ENCODE peak calls at places on chromosome 7, in four cellular contexts. R is Panc1, Q is HCT116, W is GM12878. J is an unnamed sample. For H3K9me3, the result is how much of the 10 kb centered on the place peaks cover.

GRCh38 chr7:111413796-111414195 is 148.5 kb downstream of the IMMP2L start:
- DNase-seq in R (no peak), Q (no peak), W (no peak), J (no peak)

GRCh38 chr7:1324028-1324900 is 91.6 kb downstream of the UNCX start:
- DNase-seq in R (no peak), Q (no peak), W (no peak), J (no peak)

GRCh38 chr7:4803397-4804241 is 28.2 kb downstream of the AP5Z1 start:
- DNase-seq in R (no peak), Q (no peak), W (no peak), J (no peak)

GRCh38 chr7:23074443-23075244 is 30.9 kb upstream of the KLHL7 start:
- DNase-seq in R (no peak), Q (no peak), W (no peak), J (no peak)

GRCh38 chr7:140316165-140316661 is 82.1 kb downstream of the SLC37A3 start:
- DNase-seq in R (peak), Q (peak), W (no peak), J (peak)

GRCh38 chr7:127702938-127703337 is 50.9 kb downstream of the SND1 start:
- DNase-seq in R (no peak), Q (no peak), W (no peak), J (no peak)

GRCh38 chr7:79820387-79820786 is 314.2 kb upstream of the GNAI1 start:
- DNase-seq in R (no peak), Q (no peak), W (no peak), J (no peak)

GRCh38 chr7:116305485-116306408 is 95.4 kb downstream of the TES start:
- DNase-seq in R (no peak), Q (no peak), W (no peak), J (no peak)

GRCh38 chr7:27162930-27163775 is 2.2 kb downstream of the HOXA9 start:
- DNase-seq in R (no peak), Q (no peak), W (no peak), J (no peak)

GRCh38 chr7:949021-949934 is 5.2 kb downstream of the ADAP1 start:
- DNase-seq in R (no peak), Q (no peak), W (no peak), J (no peak)

GRCh38 chr7:139771001-139771956 is 6.5 kb downstream of the HIPK2 start:
- DNase-seq in R (peak), Q (peak), W (no peak), J (no peak)

GRCh38 chr7:55343860-55344606 is 21.1 kb upstream of the LANCL2 start:
- DNase-seq in R (no peak), Q (no peak), W (no peak), J (no peak)

GRCh38 chr7:142795339-142795863 is 24.6 kb downstream of the PRSS2 start:
- DNase-seq in R (no peak), Q (no peak), W (no peak), J (no peak)

GRCh38 chr7:157690833-157691382 is 354.1 kb downstream of the DNAJB6 start:
- DNase-seq in R (no peak), Q (peak), W (no peak), J (peak)

GRCh38 chr7:80318081-80318480 is 183.4 kb downstream of the GNAI1 start:
- DNase-seq in R (no peak), Q (no peak), W (no peak), J (no peak)

GRCh38 chr7:132650498-132650897 is 74.2 kb upstream of the PLXNA4 start:
- DNase-seq in R (no peak), Q (no peak), W (no peak), J (no peak)

GRCh38 chr7:147029935-147030334 is 913.3 kb downstream of the CNTNAP2 start:
- DNase-seq in R (no peak), Q (no peak), W (no peak), J (no peak)

GRCh38 chr7:92847305-92847704 is 10.9 kb upstream of the CDK6 start:
- DNase-seq in R (no peak), Q (no peak), W (no peak), J (no peak)

GRCh38 chr7:28813238-28813962 is 144.7 kb downstream of the TRIL start:
- DNase-seq in R (no peak), Q (no peak), W (peak), J (no peak)

GRCh38 chr7:1666251-1666778 is 3.8 kb upstream of the ELFN1 start:
- DNase-seq in R (no peak), Q (no peak), W (no peak), J (no peak)

GRCh38 chr7:1924185-1924817 is 254.2 kb downstream of the ELFN1 start:
- DNase-seq in R (no peak), Q (no peak), W (no peak), J (no peak)

DNA sequence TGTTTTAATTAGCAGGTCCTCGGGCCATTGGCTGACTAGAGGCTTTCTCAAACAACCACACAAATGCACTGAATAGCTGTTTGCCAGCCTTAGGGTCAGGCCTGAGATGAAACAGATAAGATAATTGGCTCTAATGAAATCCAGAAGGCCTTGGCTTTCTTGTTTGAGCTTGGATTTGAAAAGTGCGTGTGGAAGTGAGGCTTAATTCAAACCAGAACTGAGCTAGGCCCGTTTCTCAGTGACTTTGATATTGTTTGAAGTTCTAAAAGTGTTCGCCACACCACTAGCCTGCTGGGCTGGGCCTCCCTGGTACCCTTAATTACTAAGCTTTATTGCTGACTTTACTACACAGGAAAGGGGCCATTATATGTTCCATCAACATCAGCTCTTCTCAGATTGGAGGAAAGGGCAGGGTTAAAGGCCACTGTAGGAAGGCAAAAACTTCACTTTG is 270.6 kb downstream of the TWIST1 start:
- DNase-seq in R (no peak), Q (no peak), W (no peak), J (no peak)
- H3K9me3 ChIP-seq in R (under half), Q (under half), W (under half), J (under half)

GRCh38 chr7:17725761-17726160 is 214.5 kb downstream of the SNX13 start:
- DNase-seq in R (no peak), Q (no peak), W (no peak), J (peak)
- TF ChIP-seq POLR2AphosphoS5 in R (no peak), Q (no peak), W (no peak), J (peak)

GRCh38 chr7:68917041-68917651 is 681.1 kb upstream of the AUTS2 start:
- DNase-seq in R (no peak), Q (no peak), W (no peak), J (no peak)

GRCh38 chr7:68911754-68912153 is 686.5 kb upstream of the AUTS2 start:
- DNase-seq in R (no peak), Q (no peak), W (no peak), J (no peak)
- H3K9me3 ChIP-seq in R (under half), Q (under half), W (under half), J (under half)

GRCh38 chr7:99397632-99397983 is 10.8 kb downstream of the PDAP1 start:
- DNase-seq in R (no peak), Q (no peak), W (no peak), J (no peak)
- TF ChIP-seq POLR2AphosphoS5 in R (peak), Q (no peak), W (peak), J (no peak)

GRCh38 chr7:50213622-50214017 is 90.9 kb upstream of the IKZF1 start:
- DNase-seq in R (no peak), Q (no peak), W (no peak), J (no peak)
- H3K9me3 ChIP-seq in R (under half), Q (under half), W (under half), J (under half)

DNA sequence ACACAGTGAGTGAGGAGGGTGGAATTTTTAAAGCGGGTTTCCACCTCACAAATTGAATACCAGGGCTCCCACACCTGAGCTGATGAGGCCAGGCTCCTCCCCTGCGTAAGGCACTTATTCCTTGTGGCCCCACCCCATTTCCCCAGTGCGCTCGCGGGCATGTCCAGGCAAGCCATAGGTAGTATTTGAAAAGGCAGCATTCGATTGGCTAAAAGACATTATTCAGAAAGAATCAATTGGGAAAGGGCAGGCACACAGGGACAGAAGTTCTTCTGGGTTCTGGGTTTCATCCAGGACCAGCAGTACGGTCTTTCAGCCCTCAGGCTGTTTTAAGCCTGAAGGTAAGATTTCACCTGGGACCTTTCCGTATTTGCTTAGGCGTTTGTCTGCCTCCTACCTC is 222.3 kb downstream of the BBS9 start:
- DNase-seq in R (no peak), Q (no peak), W (no peak), J (no peak)
- TF ChIP-seq POLR2AphosphoS5 in R (no peak), Q (no peak), W (no peak), J (no peak)